ENCODE peak calls at places on chromosomes 7 and 10, in four cellular contexts. One of them, this sample, is unnamed.

GRCh38 chr7:4616116-4616515 is 66.0 kb upstream of the FOXK1 start:
- DNase-seq in midbrain: no peak
- DNase-seq in epithelial cell of esophagus: no peak
- DNase-seq in left ventricle myocardium inferior: no peak
- DNase-seq in this sample: no peak

GRCh38 chr7:157690833-157691382 is 354.1 kb downstream of the DNAJB6 start:
- DNase-seq in epithelial cell of esophagus: peak
- DNase-seq in midbrain: peak
- DNase-seq in left ventricle myocardium inferior: peak
- DNase-seq in this sample: peak

GRCh38 chr7:110645060-110645459 is 445.9 kb upstream of the LRRN3 start:
- DNase-seq in left ventricle myocardium inferior: no peak
- DNase-seq in midbrain: no peak
- DNase-seq in epithelial cell of esophagus: no peak
- DNase-seq in this sample: no peak

GRCh38 chr7:2386964-2387669 is 16.3 kb upstream of the CHST12 start:
- DNase-seq in midbrain: no peak
- DNase-seq in left ventricle myocardium inferior: no peak
- DNase-seq in epithelial cell of esophagus: no peak
- DNase-seq in this sample: no peak

GRCh38 chr10:60666221-60666620 is 112.1 kb upstream of the CDK1 start:
- DNase-seq in epithelial cell of esophagus: peak
- DNase-seq in left ventricle myocardium inferior: no peak
- DNase-seq in midbrain: no peak
- DNase-seq in this sample: no peak

GRCh38 chr7:107742678-107743566 is 1.0 kb upstream of the CBLL1 start:
- DNase-seq in left ventricle myocardium inferior: peak
- DNase-seq in epithelial cell of esophagus: no peak
- DNase-seq in midbrain: peak
- DNase-seq in this sample: no peak

GRCh38 chr7:77794000-77794399 is 4.2 kb downstream of the TMEM60 start:
- DNase-seq in left ventricle myocardium inferior: no peak
- DNase-seq in midbrain: no peak
- DNase-seq in epithelial cell of esophagus: peak
- DNase-seq in this sample: no peak

GRCh38 chr7:42993038-42993437 is 60.9 kb downstream of the MRPL32 start:
- DNase-seq in left ventricle myocardium inferior: no peak
- DNase-seq in epithelial cell of esophagus: no peak
- DNase-seq in midbrain: no peak
- DNase-seq in this sample: no peak

GRCh38 chr7:138243430-138243829 is 167.2 kb downstream of the AKR1D1 start:
- DNase-seq in left ventricle myocardium inferior: peak
- DNase-seq in midbrain: no peak
- DNase-seq in epithelial cell of esophagus: peak
- DNase-seq in this sample: no peak

GRCh38 chr10:102850025-102850518 is 4.0 kb upstream of the BORCS7 start:
- DNase-seq in epithelial cell of esophagus: peak
- DNase-seq in left ventricle myocardium inferior: no peak
- DNase-seq in midbrain: no peak
- DNase-seq in this sample: no peak

GRCh38 chr10:14564268-14564744 is 210.4 kb downstream of the FAM107B start:
- DNase-seq in left ventricle myocardium inferior: no peak
- DNase-seq in midbrain: no peak
- DNase-seq in epithelial cell of esophagus: peak
- DNase-seq in this sample: no peak

GRCh38 chr10:104642311-104643022 is 1.4 kb downstream of the SORCS3 start:
- DNase-seq in midbrain: peak
- DNase-seq in epithelial cell of esophagus: peak
- DNase-seq in left ventricle myocardium inferior: no peak
- DNase-seq in this sample: peak

GRCh38 chr7:4715385-4715770 is 33.3 kb downstream of the FOXK1 start:
- DNase-seq in left ventricle myocardium inferior: peak
- DNase-seq in midbrain: peak
- DNase-seq in epithelial cell of esophagus: peak
- DNase-seq in this sample: peak

GRCh38 chr7:95391761-95392160 is 4.4 kb downstream of the PON3 start:
- DNase-seq in left ventricle myocardium inferior: no peak
- DNase-seq in epithelial cell of esophagus: no peak
- DNase-seq in midbrain: no peak
- DNase-seq in this sample: no peak

GRCh38 chr7:68246189-68246633 is 1249.6 kb downstream of the TYW1 start:
- DNase-seq in left ventricle myocardium inferior: no peak
- DNase-seq in epithelial cell of esophagus: peak
- DNase-seq in midbrain: no peak
- DNase-seq in this sample: no peak

GRCh38 chr10:73907841-73908517 is 3.0 kb upstream of the PLAU start:
- DNase-seq in left ventricle myocardium inferior: peak
- DNase-seq in midbrain: no peak
- DNase-seq in epithelial cell of esophagus: peak
- DNase-seq in this sample: peak